ENCODE peak calls at places on chromosomes 6 and 20, in five cellular contexts. D is body of pancreas, L is heart left ventricle, R is BJ, A is tibial nerve. I is an unnamed sample.

GRCh38 chr20:35909796-35910195 is 44.5 kb downstream of the SCAND1 start:
- DNase-seq in D (no peak), L (no peak), R (no peak), A (no peak), I (no peak)

GRCh38 chr6:134707342-134707982 is 242.4 kb downstream of the ALDH8A1 start:
- DNase-seq in D (peak; percentile 83), L (no peak), R (no peak), A (no peak), I (no peak)

GRCh38 chr6:13454286-13455221 is 32.8 kb downstream of the GFOD1 start:
- DNase-seq in D (peak; percentile 55), L (peak; percentile 47), R (no peak), A (peak; percentile 51), I (no peak)

GRCh38 chr6:53152576-53152975 is 3.9 kb upstream of the GCM1 start:
- DNase-seq in D (no peak), L (no peak), R (no peak), A (no peak), I (no peak)

GRCh38 chr20:208937-209566 is 18.0 kb upstream of the DEFB129 start:
- DNase-seq in D (peak; percentile 44), L (no peak), R (peak; percentile 11), A (no peak), I (peak; percentile 12)

GRCh38 chr6:79810878-79811277 is 136.5 kb downstream of the ELOVL4 start:
- DNase-seq in D (no peak), L (no peak), R (no peak), A (no peak), I (no peak)

GRCh38 chr20:52103911-52104545 is 87.6 kb downstream of the ZFP64 start:
- DNase-seq in D (no peak), L (no peak), R (no peak), A (no peak), I (no peak)

GRCh38 chr20:6812530-6812929 is 45.0 kb downstream of the BMP2 start:
- DNase-seq in D (no peak), L (no peak), R (no peak), A (no peak), I (no peak)

GRCh38 chr20:60055740-60056139 is 97.5 kb downstream of the CDH26 start:
- DNase-seq in D (peak; percentile 70), L (peak; percentile 68), R (no peak), A (peak; percentile 38), I (no peak)

DNA sequence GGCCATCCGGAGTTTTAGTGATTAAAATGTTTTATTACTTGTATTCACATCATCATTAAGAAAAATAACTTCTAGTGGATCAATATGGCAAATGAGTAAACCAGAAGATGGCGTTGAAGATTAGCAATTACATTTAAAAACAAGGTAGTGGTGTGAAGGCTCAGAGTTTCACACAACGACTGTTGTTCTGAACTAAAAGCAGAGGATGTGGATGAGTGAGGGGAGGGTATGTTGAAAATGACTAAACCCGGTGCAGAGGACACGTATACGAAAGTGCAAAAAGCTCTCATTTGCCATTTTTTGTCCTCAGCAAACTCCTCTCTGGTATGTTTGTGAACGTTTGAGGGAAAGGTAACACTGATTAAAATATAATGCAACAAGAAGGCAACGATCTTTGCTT is 1.9 kb upstream of the IRF4 start:
- DNase-seq in D (no peak), L (no peak), R (no peak), A (no peak), I (no peak)
- H3K27me3 ChIP-seq in D (peaks cover 22% of the 10 kb centered on the region), L (peaks cover 77% of the 10 kb centered on the region), R (peaks cover 38% of the 10 kb centered on the region), A (no peaks in the 10 kb centered on the region), I (peaks cover 74% of the 10 kb centered on the region)

GRCh38 chr6:44341095-44341890 is 1.2 kb upstream of the SPATS1 start:
- DNase-seq in D (no peak), L (no peak), R (no peak), A (no peak), I (no peak)

GRCh38 chr6:44339763-44340625 is 2.5 kb upstream of the SPATS1 start:
- DNase-seq in D (peak; percentile 42), L (no peak), R (no peak), A (no peak), I (no peak)

GRCh38 chr6:44339301-44339700 is 3.1 kb upstream of the SPATS1 start:
- DNase-seq in D (peak; percentile 11), L (no peak), R (no peak), A (peak; percentile 79), I (no peak)

GRCh38 chr6:44342052-44342451 is 398 bp upstream of the SPATS1 start:
- DNase-seq in D (peak; percentile 6), L (no peak), R (no peak), A (peak; percentile 40), I (no peak)

GRCh38 chr6:44342489-44342888 is at the start of gene SPATS1:
- DNase-seq in D (peak; percentile 29), L (peak; percentile 52), R (no peak), A (no peak), I (no peak)
- H3K27me3 ChIP-seq in D (no peaks in the 10 kb centered on the region), L (peaks cover 20% of the 10 kb centered on the region), R (peaks cover 22% of the 10 kb centered on the region), A (no peaks in the 10 kb centered on the region), I (peaks cover 35% of the 10 kb centered on the region)

DNA sequence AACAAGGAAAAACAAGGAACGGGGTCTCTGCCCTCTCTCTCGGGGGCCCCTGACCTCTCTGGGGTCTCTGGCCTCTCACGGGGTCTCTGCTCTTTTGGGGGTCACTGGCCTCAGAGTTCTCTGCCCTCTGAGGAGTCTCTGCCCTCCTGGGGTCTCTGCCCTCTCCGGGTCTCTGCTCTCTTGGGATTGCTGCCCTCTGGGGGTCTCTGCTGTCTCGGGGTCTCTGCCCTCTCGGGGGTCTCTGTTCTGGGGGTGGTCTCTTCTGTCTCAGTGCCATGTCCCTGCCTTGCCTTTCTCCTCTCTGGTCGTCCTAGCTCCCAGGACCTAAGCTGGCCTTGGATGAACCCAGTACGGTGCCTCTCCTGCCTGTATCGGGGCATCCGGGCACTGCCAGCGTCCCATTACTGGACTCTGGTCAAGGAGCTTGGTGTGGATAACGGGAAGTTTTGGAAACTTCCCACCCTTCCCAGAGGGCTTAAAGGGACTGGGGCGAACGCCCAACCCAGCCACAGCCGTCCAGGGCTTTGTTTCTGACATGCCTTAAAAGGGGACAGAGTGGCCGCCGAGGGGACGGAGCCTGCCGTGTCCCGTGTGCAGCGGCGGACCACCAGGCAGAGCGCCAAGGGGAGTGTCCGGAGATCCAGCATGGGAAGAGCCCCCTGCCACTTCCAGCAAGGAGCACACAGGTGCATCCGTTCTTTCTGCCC is 24.7 kb upstream of the MRGBP start:
- DNase-seq in D (no peak), L (peak; percentile 3), R (no peak), A (no peak), I (no peak)
- H3K27me3 ChIP-seq in D (no peaks in the 10 kb centered on the region), L (no peaks in the 10 kb centered on the region), R (peaks cover 4% of the 10 kb centered on the region), A (no peaks in the 10 kb centered on the region), I (peaks cover 71% of the 10 kb centered on the region)

DNA sequence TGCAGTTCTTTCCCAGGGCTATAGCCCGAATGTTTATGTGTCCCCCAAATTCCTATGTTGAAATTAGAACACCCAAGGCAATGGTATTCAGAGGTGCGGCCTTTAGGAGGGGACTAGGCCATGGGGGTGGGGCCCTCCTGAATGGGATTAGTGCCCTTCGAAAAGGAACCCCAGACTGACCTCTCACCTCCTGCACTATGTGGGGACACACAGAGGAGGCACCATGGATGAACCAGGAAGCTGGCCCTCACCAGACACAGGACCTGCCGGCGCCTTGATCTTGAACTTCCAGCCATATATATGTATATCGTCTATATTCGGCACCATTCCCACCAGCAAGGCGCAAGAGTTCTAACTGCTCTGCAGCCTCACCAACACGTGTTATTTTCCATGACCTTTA is 101.5 kb upstream of the BHLHE23 start:
- DNase-seq in D (no peak), L (peak; percentile 8), R (no peak), A (no peak), I (no peak)
- H3K27me3 ChIP-seq in D (no peaks in the 10 kb centered on the region), L (peaks cover 2% of the 10 kb centered on the region), R (no peaks in the 10 kb centered on the region), A (no peaks in the 10 kb centered on the region), I (no peaks in the 10 kb centered on the region)

GRCh38 chr20:51022227-51022802 is 592 bp downstream of the KCNG1 start:
- DNase-seq in D (no peak), L (no peak), R (no peak), A (no peak), I (peak; percentile 4)
- H3K27me3 ChIP-seq in D (peaks cover 8% of the 10 kb centered on the region), L (peaks cover 57% of the 10 kb centered on the region), R (peaks cover 2% of the 10 kb centered on the region), A (no peaks in the 10 kb centered on the region), I (no peaks in the 10 kb centered on the region)

DNA sequence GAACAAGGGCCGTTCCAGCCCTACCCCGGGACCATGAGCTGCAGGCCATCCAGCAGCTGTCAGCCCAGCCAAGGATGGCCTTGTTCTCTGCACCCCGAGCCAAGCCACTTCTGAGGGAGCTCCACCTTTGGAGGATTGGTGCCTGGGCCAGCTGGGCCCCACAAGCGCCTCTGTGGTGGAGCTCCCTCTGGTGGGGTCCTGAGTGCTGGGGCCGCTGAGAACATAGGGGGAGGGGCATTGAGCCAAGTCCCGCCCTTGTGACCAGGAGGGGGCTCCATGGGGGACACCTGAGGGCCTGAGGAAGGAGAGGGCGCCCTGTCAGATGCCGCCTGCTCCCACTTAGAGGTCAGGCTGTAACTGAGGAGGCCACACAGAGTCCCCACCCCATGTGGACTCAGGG is 43.2 kb downstream of the YTHDF1 start:
- DNase-seq in D (no peak), L (no peak), R (no peak), A (no peak), I (no peak)
- H3K27me3 ChIP-seq in D (peaks cover 39% of the 10 kb centered on the region), L (peaks cover 58% of the 10 kb centered on the region), R (peaks cover 46% of the 10 kb centered on the region), A (peaks cover 3% of the 10 kb centered on the region), I (peaks cover 100% of the 10 kb centered on the region)

GRCh38 chr6:50708664-50709365 is 4.5 kb upstream of the TFAP2D start:
- DNase-seq in D (no peak), L (no peak), R (no peak), A (no peak), I (no peak)
- H3K27me3 ChIP-seq in D (no peaks in the 10 kb centered on the region), L (peaks cover 82% of the 10 kb centered on the region), R (peaks cover 1% of the 10 kb centered on the region), A (peaks cover 2% of the 10 kb centered on the region), I (peaks cover 52% of the 10 kb centered on the region)